ENCODE peak calls at places on chromosomes 12 and 14, in four cellular contexts. J, X, S and U are unnamed samples.

GRCh38 chr12:124463341-124463861 is 104.0 kb downstream of the NCOR2 start:
- DNase-seq in S (peak), J (peak), X (peak), U (no peak)

GRCh38 chr12:14960548-14961465 is 594 bp downstream of the ARHGDIB start:
- DNase-seq in J (no peak), X (no peak), S (no peak), U (no peak)

GRCh38 chr12:32139064-32139421 is 32.4 kb downstream of the BICD1 start:
- DNase-seq in J (peak), X (no peak), S (no peak), U (peak)

GRCh38 chr14:51593397-51593796 is 58.3 kb upstream of the FRMD6 start:
- DNase-seq in S (no peak), J (no peak), X (no peak), U (no peak)

GRCh38 chr12:131009595-131010270 is 56.0 kb downstream of the ADGRD1 start:
- DNase-seq in J (no peak), X (no peak), S (no peak), U (no peak)

GRCh38 chr14:71286126-71286525 is 378.9 kb downstream of the PCNX1 start:
- DNase-seq in S (no peak), X (no peak), J (no peak), U (no peak)

GRCh38 chr14:90578283-90578985 is 181.6 kb downstream of the CALM1 start:
- DNase-seq in X (no peak), J (no peak), S (no peak), U (no peak)

GRCh38 chr14:68842298-68842697 is 49.4 kb upstream of the ZFP36L1 start:
- DNase-seq in X (no peak), S (no peak), J (no peak), U (no peak)

GRCh38 chr14:67133595-67134441 is 55.4 kb upstream of the GARIN2 start:
- DNase-seq in X (no peak), S (no peak), J (no peak), U (no peak)

GRCh38 chr12:79680051-79680450 is 10.7 kb downstream of the PAWR start:
- DNase-seq in X (no peak), J (no peak), S (no peak), U (no peak)

GRCh38 chr12:116443706-116444589 is 115.2 kb upstream of the MAP1LC3B2 start:
- DNase-seq in X (no peak), S (no peak), J (no peak), U (no peak)

GRCh38 chr12:21615441-21615840 is 10.8 kb upstream of the GYS2 start:
- DNase-seq in S (no peak), X (no peak), J (no peak), U (no peak)

GRCh38 chr14:32724864-32725550 is 213.7 kb upstream of the NPAS3 start:
- DNase-seq in S (no peak), J (peak), X (peak), U (no peak)

GRCh38 chr14:100887728-100888335 is 15.7 kb downstream of the RTL1 start:
- DNase-seq in J (no peak), X (peak), S (no peak), U (no peak)

GRCh38 chr14:51822499-51822898 is 37.9 kb upstream of the GNG2 start:
- DNase-seq in X (no peak), S (no peak), J (no peak), U (no peak)

GRCh38 chr14:33323979-33324378 is 385.3 kb downstream of the NPAS3 start:
- DNase-seq in J (no peak), X (no peak), S (no peak), U (no peak)

GRCh38 chr14:35414365-35414764 is 9.8 kb upstream of the NFKBIA start:
- DNase-seq in S (no peak), J (no peak), X (no peak), U (no peak)

GRCh38 chr14:89422181-89422951 is 5.3 kb upstream of the FOXN3 start:
- DNase-seq in J (peak), S (no peak), X (no peak), U (peak)

GRCh38 chr12:9273276-9273675 is 65.1 kb upstream of the PZP start:
- DNase-seq in J (no peak), S (no peak), X (no peak), U (no peak)

GRCh38 chr12:115404761-115405470 is 720.9 kb upstream of the TBX3 start:
- DNase-seq in S (no peak), J (peak), X (no peak), U (no peak)

GRCh38 chr12:120314220-120314619 is 12.1 kb downstream of the SIRT4 start:
- DNase-seq in X (peak), S (no peak), J (no peak), U (no peak)

GRCh38 chr14:74510211-74510931 is 16.8 kb downstream of the ISCA2 start:
- DNase-seq in X (no peak), S (no peak), J (no peak), U (no peak)

GRCh38 chr14:99055019-99055418 is 217.0 kb downstream of the BCL11B start:
- DNase-seq in S (no peak), X (no peak), J (peak), U (no peak)

GRCh38 chr12:130026608-130027176 is 122.9 kb upstream of the TMEM132D start:
- DNase-seq in J (peak), S (peak), X (no peak), U (peak)

GRCh38 chr14:76924363-76925151 is 98.3 kb downstream of the LRRC74A start:
- DNase-seq in J (peak), S (peak), X (no peak), U (no peak)

GRCh38 chr12:121796855-121797751 is 3.6 kb upstream of the RHOF start:
- DNase-seq in J (peak), S (peak), X (peak), U (peak)

GRCh38 chr14:101932668-101933067 is 31.7 kb upstream of the DYNC1H1 start:
- DNase-seq in J (peak), S (no peak), X (no peak), U (no peak)

GRCh38 chr12:9731393-9731792 is 1.5 kb downstream of the CLECL1 start:
- DNase-seq in S (no peak), X (no peak), J (no peak), U (no peak)

GRCh38 chr14:91511014-91511466 is 930 bp upstream of the PPP4R3A start:
- DNase-seq in X (no peak), S (no peak), J (no peak), U (no peak)

GRCh38 chr14:37992489-37992888 is 215.2 kb upstream of the SSTR1 start:
- DNase-seq in X (no peak), J (no peak), S (no peak), U (no peak)

GRCh38 chr12:124906606-124907261 is 7.7 kb downstream of the UBC start:
- DNase-seq in X (no peak), J (peak), S (peak), U (peak)

GRCh38 chr12:59736786-59737185 is 141.0 kb downstream of the SLC16A7 start:
- DNase-seq in J (peak), X (no peak), S (no peak), U (no peak)

DNA sequence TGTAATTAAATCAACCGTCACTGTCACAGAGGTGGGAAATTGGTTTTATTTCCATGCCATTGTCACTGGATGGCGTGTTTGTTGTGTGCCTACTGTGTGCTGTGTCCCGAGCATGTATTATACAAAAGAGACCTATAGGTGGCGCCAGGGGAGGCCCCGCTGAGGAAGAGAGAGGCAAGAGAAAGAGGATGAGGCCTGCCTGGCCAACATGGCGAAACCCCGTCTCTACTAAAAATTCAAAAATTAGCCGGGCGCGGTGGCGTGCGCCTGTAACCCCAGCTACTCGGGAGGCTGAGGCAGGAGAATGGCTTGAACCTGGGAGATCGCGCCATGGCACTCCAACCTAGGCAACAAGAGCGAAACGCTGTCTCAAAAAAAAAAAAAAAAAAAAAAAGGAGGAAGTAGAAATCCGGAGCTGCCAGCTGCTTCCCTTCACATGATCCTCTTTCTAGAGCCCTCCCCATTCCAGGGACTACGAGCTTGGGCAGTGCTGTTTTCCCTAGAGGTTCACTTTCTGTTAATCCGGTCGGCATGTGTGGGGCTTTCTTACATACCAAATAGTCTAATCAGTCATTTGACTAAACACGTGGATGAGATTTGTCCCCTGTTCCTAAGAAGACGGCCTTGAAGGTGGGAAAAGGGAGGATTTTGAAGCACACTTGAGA is 6.4 kb upstream of the CCDC175 start:
- DNase-seq in S (no peak), X (no peak), J (no peak), U (no peak)
- TF ChIP-seq CTCF in S (no peak), X (no peak), J (no peak), U (no peak)

GRCh38 chr12:118189761-118190181 is 53.8 kb downstream of the PEBP1 start:
- DNase-seq in S (peak), X (no peak), J (peak), U (peak)

GRCh38 chr12:118187746-118188390 is 51.9 kb downstream of the PEBP1 start:
- DNase-seq in X (no peak), J (no peak), S (no peak), U (no peak)

GRCh38 chr12:118193477-118193876 is 57.6 kb downstream of the PEBP1 start:
- DNase-seq in S (no peak), X (no peak), J (no peak), U (no peak)

GRCh38 chr12:118188690-118189371 is 52.9 kb downstream of the PEBP1 start:
- DNase-seq in S (peak), J (no peak), X (no peak), U (peak)

GRCh38 chr12:118190266-118190665 is 54.3 kb downstream of the PEBP1 start:
- DNase-seq in J (peak), S (peak), X (no peak), U (no peak)
- H3K27ac ChIP-seq in J (peak), S (peak), X (peak), U (peak)

GRCh38 chr12:25123126-25123525 is 71.8 kb downstream of the DNAI7 start:
- DNase-seq in S (no peak), J (no peak), X (no peak), U (no peak)

GRCh38 chr12:25121110-25121509 is 73.8 kb downstream of the DNAI7 start:
- DNase-seq in J (no peak), X (no peak), S (no peak), U (no peak)

GRCh38 chr12:25115677-25116076 is 79.3 kb downstream of the DNAI7 start:
- DNase-seq in X (no peak), J (no peak), S (no peak), U (no peak)

GRCh38 chr12:25121916-25122315 is 73.0 kb downstream of the DNAI7 start:
- DNase-seq in J (no peak), S (no peak), X (no peak), U (no peak)

DNA sequence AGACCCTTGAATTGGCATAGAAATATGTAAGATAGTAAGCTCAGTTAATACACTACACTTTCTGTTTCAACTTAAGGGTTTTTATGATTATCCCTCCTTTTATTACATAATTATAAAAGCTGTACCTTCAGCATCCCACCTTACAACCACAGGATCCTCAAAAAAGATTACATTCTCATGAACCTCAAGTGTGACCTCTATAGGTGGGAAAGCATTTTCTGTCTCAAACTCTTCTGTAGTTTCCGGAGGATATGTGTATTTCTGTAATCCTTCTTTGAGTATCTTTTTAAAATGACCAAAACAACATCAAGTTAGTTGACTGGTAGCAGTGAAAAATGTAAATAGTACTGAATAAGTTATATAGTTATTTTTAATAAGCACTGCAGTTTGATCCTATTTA is 75.9 kb downstream of the DNAI7 start:
- DNase-seq in X (no peak), J (no peak), S (no peak), U (no peak)
- TF ChIP-seq CTCF in X (no peak), J (peak), S (no peak), U (no peak)

DNA sequence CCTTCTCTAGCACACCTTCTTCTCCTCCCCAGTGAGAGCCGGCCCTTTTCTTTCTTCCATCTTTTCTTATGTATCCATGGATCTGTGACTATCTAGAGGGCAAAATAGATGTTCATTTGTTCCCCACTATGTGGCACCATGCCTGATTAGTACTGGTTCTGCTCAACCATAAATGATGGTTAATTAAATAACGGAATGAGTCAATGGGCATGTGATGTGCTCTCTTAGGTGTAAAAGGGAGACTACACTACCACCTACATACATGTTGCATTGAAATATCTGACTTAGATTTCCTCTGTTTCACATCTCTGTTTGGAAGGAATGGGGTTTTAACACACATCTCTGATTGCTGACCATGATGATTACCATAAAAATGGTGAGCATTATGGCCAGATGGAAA is 116.5 kb downstream of the BTG1 start:
- DNase-seq in X (no peak), J (no peak), S (no peak), U (no peak)
- H3K27ac ChIP-seq in X (no peak), J (no peak), S (peak), U (no peak)

DNA sequence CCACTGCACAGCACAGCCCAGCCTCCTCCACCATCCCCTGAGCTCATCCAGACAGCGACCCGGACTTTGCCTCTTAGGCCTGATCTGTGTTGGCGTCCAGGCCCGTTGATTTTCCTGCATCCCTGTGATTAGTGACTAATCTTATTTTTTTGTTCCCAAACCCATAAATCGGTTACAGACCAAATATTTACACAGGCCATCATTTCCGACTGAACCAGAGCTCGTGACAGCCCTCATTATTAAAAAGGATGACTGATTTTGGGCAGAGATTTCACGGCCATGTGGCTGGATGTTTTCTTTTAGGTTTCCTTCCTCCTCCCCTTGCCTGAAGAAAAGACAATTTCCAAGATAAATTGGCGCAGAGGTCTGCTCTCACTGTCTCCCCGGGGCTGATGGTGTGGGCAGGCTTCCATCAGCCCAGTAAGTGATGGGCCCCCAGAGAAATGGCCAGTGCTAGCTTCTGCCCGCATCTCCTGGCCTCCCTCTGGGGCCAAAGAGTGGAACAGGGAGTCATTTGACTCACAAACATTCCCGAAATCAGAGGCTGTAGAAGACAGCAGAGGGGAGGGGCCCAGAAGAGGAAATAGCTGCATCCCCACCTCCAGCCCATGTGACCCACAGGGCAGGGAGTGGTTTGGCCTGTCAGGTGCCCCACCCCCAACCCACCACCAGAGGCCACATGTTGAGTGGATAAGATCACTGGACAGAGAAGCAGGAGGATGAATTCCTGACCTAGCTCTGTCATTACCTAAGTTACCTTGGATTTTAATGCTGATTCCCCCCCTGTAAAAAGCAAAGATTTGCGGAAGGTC is 283.5 kb downstream of the KSR2 start:
- DNase-seq in X (peak), S (no peak), J (peak), U (peak)
- TF ChIP-seq CTCF in X (no peak), S (no peak), J (peak), U (no peak)

GRCh38 chr12:16473610-16474326 is 126.3 kb downstream of the MGST1 start:
- DNase-seq in X (no peak), J (no peak), S (no peak), U (no peak)
- H3K27ac ChIP-seq in X (no peak), J (no peak), S (no peak), U (no peak)

DNA sequence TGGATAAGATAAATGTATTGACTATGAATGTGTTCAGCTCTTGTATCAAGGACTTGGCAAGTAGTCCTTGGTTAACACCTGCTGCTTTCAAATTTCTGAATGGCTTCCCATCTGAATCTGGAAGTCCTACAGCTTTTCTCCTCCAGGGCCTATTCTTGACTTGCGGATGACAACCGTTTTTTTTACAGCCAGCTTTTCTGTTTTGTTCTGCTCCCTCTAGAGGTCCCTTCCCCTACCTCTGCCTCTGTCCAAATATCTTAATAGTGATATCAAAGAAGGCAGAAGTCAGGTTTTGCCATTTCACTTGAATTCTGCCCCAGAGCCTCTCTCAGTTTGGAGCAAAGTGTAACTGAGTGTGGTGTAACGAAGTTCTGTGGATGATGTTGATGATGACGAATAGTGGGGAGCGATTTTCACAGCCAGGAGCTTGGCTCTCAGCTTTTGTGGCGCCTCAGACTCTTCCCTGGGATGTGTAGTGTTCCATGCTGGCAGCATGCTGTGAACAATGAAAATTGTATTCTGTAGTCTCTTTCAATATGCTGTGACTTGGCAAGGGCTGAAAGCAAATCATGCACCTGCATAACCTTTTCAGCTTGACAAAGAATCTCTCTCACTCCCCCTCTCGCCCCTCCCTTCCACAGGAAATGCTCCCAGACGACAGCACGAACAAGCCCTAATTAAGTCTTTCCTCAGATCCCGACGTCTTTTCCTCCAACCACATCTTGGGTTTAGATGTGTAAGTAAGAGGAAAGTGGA is 5.0 kb upstream of the SLC4A8 start:
- DNase-seq in X (no peak), J (no peak), S (no peak), U (no peak)
- TF ChIP-seq CTCF in X (no peak), J (no peak), S (peak), U (no peak)